ENCODE peak calls at places on chromosomes 5 and 9, in four cellular contexts. E, V, Q and F are unnamed samples.

GRCh38 chr9:3526903-3527652 is 1.3 kb upstream of the RFX3 start:
- DNase-seq in E (peak), V (peak), Q (no peak), F (no peak)

GRCh38 chr5:173472784-173473278 is 143.6 kb downstream of the BOD1 start:
- DNase-seq in E (peak), V (no peak), Q (no peak), F (no peak)

GRCh38 chr9:133874659-133875058 is 117.5 kb downstream of the VAV2 start:
- DNase-seq in E (no peak), V (no peak), Q (no peak), F (no peak)

GRCh38 chr5:96279796-96280542 is 153.1 kb downstream of the PCSK1 start:
- DNase-seq in E (peak), V (no peak), Q (no peak), F (peak)

GRCh38 chr5:140042551-140043507 is at the start of gene NRG2:
- DNase-seq in E (peak), V (no peak), Q (peak), F (no peak)

GRCh38 chr5:135343417-135343816 is 55.6 kb downstream of the MACROH2A1 start:
- DNase-seq in E (no peak), V (no peak), Q (no peak), F (no peak)

GRCh38 chr5:2024986-2025721 is 142.4 kb upstream of the IRX4 start:
- DNase-seq in E (no peak), V (peak), Q (no peak), F (no peak)

GRCh38 chr5:177378884-177379883 is 5.0 kb upstream of the SLC34A1 start:
- DNase-seq in E (peak), V (no peak), Q (no peak), F (no peak)

GRCh38 chr5:116032094-116032517 is at the start of gene ARL14EPL:
- DNase-seq in E (peak), V (no peak), Q (no peak), F (peak)

GRCh38 chr9:136304981-136305380 is 1.1 kb upstream of the CCDC187 start:
- DNase-seq in E (no peak), V (no peak), Q (no peak), F (no peak)

GRCh38 chr5:115349001-115349817 is 52.8 kb upstream of the CCDC112 start:
- DNase-seq in E (peak), V (peak), Q (no peak), F (no peak)

GRCh38 chr9:107918749-107919148 is 429.2 kb upstream of the KLF4 start:
- DNase-seq in E (no peak), V (no peak), Q (no peak), F (no peak)

GRCh38 chr5:107860044-107860443 is 189.3 kb upstream of the EFNA5 start:
- DNase-seq in E (no peak), V (no peak), Q (no peak), F (no peak)

GRCh38 chr5:34686762-34687268 is 30.7 kb downstream of the RAI14 start:
- DNase-seq in E (peak), V (no peak), Q (peak), F (no peak)

GRCh38 chr5:96150007-96150406 is 188.4 kb upstream of the ELL2 start:
- DNase-seq in E (no peak), V (no peak), Q (no peak), F (no peak)

GRCh38 chr5:53373420-53374188 is 106.8 kb upstream of the FST start:
- DNase-seq in E (peak), V (no peak), Q (no peak), F (no peak)

GRCh38 chr9:16028516-16028915 is 475.7 kb downstream of the CCDC171 start:
- DNase-seq in E (peak), V (no peak), Q (no peak), F (no peak)

GRCh38 chr5:150497274-150497988 is 10.5 kb upstream of the NDST1 start:
- DNase-seq in E (peak), V (no peak), Q (no peak), F (no peak)

GRCh38 chr5:139394123-139394653 is 716 bp downstream of the PROB1 start:
- DNase-seq in E (no peak), V (no peak), Q (peak), F (no peak)

GRCh38 chr5:58127132-58127485 is 332.8 kb downstream of the PLK2 start:
- DNase-seq in E (no peak), V (no peak), Q (no peak), F (no peak)

GRCh38 chr5:165881259-165881658 is 2375.8 kb downstream of the MAT2B start:
- DNase-seq in E (no peak), V (no peak), Q (no peak), F (no peak)

GRCh38 chr5:136375920-136376319 is 10.6 kb upstream of the TRPC7 start:
- DNase-seq in E (no peak), V (no peak), Q (no peak), F (no peak)

GRCh38 chr5:112640495-112640894 is 97.2 kb upstream of the APC start:
- DNase-seq in E (no peak), V (no peak), Q (no peak), F (no peak)

GRCh38 chr5:114237766-114238165 is 124.1 kb upstream of the KCNN2 start:
- DNase-seq in E (peak), V (no peak), Q (no peak), F (no peak)

GRCh38 chr5:135324897-135325650 is 74.0 kb downstream of the MACROH2A1 start:
- DNase-seq in E (no peak), V (no peak), Q (no peak), F (no peak)

GRCh38 chr5:14146725-14147124 is 3.6 kb downstream of the TRIO start:
- DNase-seq in E (no peak), V (no peak), Q (no peak), F (no peak)
- H3K4me3 ChIP-seq in E (peak), V (peak), Q (no peak), F (peak)

GRCh38 chr5:90161399-90161798 is 248.2 kb downstream of the CETN3 start:
- DNase-seq in E (no peak), V (no peak), Q (peak), F (peak)
- TF ChIP-seq CTCF in E (no peak), V (no peak), Q (peak), F (peak)

DNA sequence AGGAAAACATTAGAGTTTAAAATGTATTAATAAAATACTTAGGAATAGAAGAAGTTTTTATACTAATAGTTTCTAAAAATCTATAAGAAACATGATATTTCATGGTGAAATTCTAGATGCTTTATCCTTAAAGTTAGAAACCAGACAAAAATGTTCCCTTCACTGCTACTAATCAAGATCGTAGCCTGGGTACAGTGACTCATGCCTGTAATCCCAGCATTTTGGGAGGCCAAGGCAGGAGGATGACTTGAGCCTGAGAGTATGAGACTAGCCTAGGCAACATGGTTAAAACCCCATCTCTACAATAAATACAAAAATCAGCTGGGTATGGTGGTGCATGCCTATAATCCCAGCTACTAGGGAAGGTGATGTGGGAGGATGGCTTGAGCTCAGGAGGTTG is 30.4 kb upstream of the KLF9 start:
- DNase-seq in E (peak), V (no peak), Q (no peak), F (no peak)
- H3K4me3 ChIP-seq in E (no peak), V (no peak), Q (no peak), F (no peak)

GRCh38 chr9:37574996-37575395 is 1.2 kb downstream of the FBXO10 start:
- DNase-seq in E (peak), V (no peak), Q (no peak), F (no peak)

GRCh38 chr9:37575511-37575914 is 667 bp downstream of the FBXO10 start:
- DNase-seq in E (no peak), V (no peak), Q (no peak), F (no peak)

GRCh38 chr9:37575921-37576721 is at the start of gene FBXO10:
- DNase-seq in E (peak), V (no peak), Q (peak), F (no peak)

DNA sequence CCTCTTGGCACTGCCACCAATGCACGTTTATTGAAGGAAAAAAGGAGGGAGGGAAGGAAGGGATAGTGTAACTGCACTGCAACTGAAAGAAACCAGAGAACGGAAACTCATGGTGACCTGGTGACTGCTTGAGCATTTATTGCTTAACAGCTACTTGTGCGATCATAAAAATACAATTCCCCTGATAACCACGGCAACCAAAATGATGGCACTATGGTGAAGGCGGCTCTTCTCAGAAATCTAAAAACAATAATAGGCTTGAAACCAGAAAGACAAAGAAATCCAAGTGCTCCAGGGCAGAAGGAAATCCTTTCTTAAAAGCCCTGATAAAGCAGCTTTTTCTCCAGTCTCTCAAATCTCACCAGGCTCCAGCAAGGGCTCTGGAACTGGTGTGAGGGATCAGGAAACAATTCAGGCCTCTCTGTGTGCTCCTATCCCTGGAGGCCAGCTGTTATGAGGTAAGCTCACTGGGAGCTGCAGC is 1.9 kb downstream of the FBXO10 start:
- DNase-seq in E (peak), V (no peak), Q (no peak), F (no peak)
- TF ChIP-seq CTCF in E (no peak), V (no peak), Q (no peak), F (no peak)

GRCh38 chr5:74432240-74432639 is 208.3 kb downstream of the ENC1 start:
- DNase-seq in E (no peak), V (no peak), Q (no peak), F (no peak)

GRCh38 chr5:74429495-74429894 is 211.0 kb downstream of the ENC1 start:
- DNase-seq in E (no peak), V (no peak), Q (no peak), F (no peak)

GRCh38 chr5:74430910-74431309 is 209.6 kb downstream of the ENC1 start:
- DNase-seq in E (no peak), V (no peak), Q (no peak), F (no peak)

GRCh38 chr5:74434124-74434899 is 206.2 kb downstream of the ENC1 start:
- DNase-seq in E (no peak), V (no peak), Q (peak), F (no peak)

DNA sequence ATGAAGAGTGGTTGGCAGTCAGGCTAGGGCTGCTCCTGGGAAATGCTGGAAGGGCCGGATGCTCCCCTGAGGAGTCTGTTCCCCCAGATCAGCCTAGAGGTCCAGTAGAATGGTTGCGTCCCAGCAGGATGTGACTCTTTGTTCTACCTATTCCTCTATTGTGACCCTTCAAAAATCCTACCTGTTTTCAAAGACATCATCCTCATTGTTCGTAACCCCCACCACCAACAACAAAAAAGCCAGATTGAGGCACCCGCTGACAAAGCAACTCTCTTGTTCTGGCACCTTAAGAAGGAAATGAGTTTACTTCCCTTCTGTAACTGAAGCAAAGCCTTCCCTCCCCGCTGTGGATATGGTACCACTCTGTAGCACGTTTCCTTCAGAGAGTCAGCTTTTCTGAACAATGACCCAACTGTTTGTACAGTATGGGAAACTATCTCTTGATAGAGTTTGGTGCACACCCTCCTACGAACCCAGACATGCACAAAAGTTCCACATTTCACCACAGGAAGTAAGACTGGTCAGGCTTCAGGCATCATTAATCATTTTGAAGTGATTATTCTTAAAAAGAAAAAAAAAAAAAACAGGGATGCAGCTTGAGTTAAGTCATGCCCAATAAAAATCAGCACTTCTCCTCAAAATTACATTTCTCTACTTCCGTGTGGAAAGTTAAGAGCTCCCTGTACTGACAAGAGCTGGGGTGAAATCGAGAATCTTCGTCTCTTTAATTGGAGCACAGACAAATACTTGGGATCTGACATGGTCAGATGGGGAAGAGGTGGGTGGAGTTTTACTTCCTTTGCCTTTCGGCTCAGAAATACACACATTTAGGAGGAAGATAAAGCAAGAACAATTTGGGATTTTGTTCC is 207.0 kb downstream of the ENC1 start:
- DNase-seq in E (peak), V (no peak), Q (no peak), F (no peak)
- H3K4me3 ChIP-seq in E (no peak), V (no peak), Q (no peak), F (no peak)